ENCODE peak calls at places on chromosome 22, in six cellular contexts. C, I, N, S, G and J are unnamed samples. For H3K4me1, the result is how much of the 10 kb centered on the place peaks cover.

GRCh38 chr22:48554893-48555552 is 1272.7 kb downstream of the BRD1 start:
- DNase-seq in G (no peak), S (no peak), C (no peak), N (no peak), I (no peak), J (no peak)

GRCh38 chr22:29914991-29915390 is 32.0 kb downstream of the MTMR3 start:
- DNase-seq in S (no peak), G (no peak), N (no peak), I (no peak), C (no peak), J (no peak)

GRCh38 chr22:17814084-17814483 is 39.8 kb upstream of the BID start:
- DNase-seq in I (no peak), C (no peak), G (no peak), N (no peak), S (no peak), J (no peak)

GRCh38 chr22:29269230-29269604 is 1.1 kb downstream of the EWSR1 start:
- DNase-seq in I (peak), G (no peak), C (no peak), S (peak), N (no peak), J (no peak)

GRCh38 chr22:20807315-20807752 is 33.4 kb downstream of the SERPIND1 start:
- DNase-seq in N (peak), G (no peak), I (peak), S (no peak), C (no peak), J (no peak)

GRCh38 chr22:32712644-32713355 is 88.7 kb upstream of the TIMP3 start:
- DNase-seq in N (no peak), G (no peak), S (no peak), C (no peak), I (peak), J (no peak)

GRCh38 chr22:48350456-48350855 is 1477.2 kb downstream of the BRD1 start:
- DNase-seq in I (no peak), C (no peak), G (no peak), N (no peak), S (no peak), J (no peak)

GRCh38 chr22:19885841-19886592 is 31.3 kb upstream of the GNB1L start:
- DNase-seq in S (no peak), C (no peak), N (no peak), I (no peak), G (no peak), J (no peak)

GRCh38 chr22:27489265-27489675 is 312.3 kb downstream of the MN1 start:
- DNase-seq in C (no peak), G (no peak), I (peak), N (no peak), S (no peak), J (no peak)

GRCh38 chr22:32607086-32607485 is 132.5 kb downstream of the FBXO7 start:
- DNase-seq in G (no peak), N (no peak), S (no peak), I (no peak), C (no peak), J (no peak)

GRCh38 chr22:31646186-31647019 is 15.6 kb downstream of the PISD start:
- DNase-seq in N (no peak), I (peak), S (no peak), C (no peak), G (peak), J (no peak)

GRCh38 chr22:27335102-27335660 is 466.4 kb downstream of the MN1 start:
- DNase-seq in G (no peak), N (no peak), I (no peak), C (no peak), S (peak), J (no peak)

GRCh38 chr22:37165066-37165465 is 15.3 kb upstream of the IL2RB start:
- DNase-seq in S (no peak), I (no peak), N (no peak), G (no peak), C (no peak), J (no peak)

GRCh38 chr22:37163096-37163489 is 13.4 kb upstream of the IL2RB start:
- DNase-seq in N (no peak), C (no peak), I (no peak), S (no peak), G (no peak), J (no peak)

GRCh38 chr22:37165940-37166674 is 16.4 kb upstream of the IL2RB start:
- DNase-seq in G (no peak), I (no peak), S (no peak), C (no peak), N (no peak), J (no peak)

GRCh38 chr22:37163618-37164534 is 14.2 kb upstream of the IL2RB start:
- DNase-seq in S (no peak), N (no peak), C (no peak), G (no peak), I (no peak), J (no peak)

GRCh38 chr22:37164535-37164887 is 14.8 kb upstream of the IL2RB start:
- DNase-seq in I (no peak), C (no peak), S (no peak), N (no peak), G (no peak), J (no peak)
- H3K4me1 ChIP-seq in I (under half), C (under half), S (under half), N (under half), G (under half), J (under half)

GRCh38 chr22:44288951-44289350 is 23.8 kb downstream of the SHISAL1 start:
- DNase-seq in G (peak), S (no peak), C (no peak), N (no peak), I (no peak), J (no peak)
- H3K4me3 ChIP-seq in G (no peak), S (no peak), C (no peak), N (no peak), I (no peak), J (no peak)

GRCh38 chr22:49958462-49958921 is 2.1 kb upstream of the PIM3 start:
- DNase-seq in N (no peak), I (no peak), S (no peak), C (no peak), G (no peak), J (no peak)
- H3K4me1 ChIP-seq in N (under half), I (under half), S (under half), C (under half), G (under half), J (under half)

GRCh38 chr22:22999473-22999872 is 70.8 kb upstream of the GNAZ start:
- DNase-seq in C (no peak), S (no peak), G (no peak), N (no peak), I (no peak), J (no peak)
- H3K4me3 ChIP-seq in C (no peak), S (no peak), G (no peak), N (no peak), I (no peak), J (no peak)

DNA sequence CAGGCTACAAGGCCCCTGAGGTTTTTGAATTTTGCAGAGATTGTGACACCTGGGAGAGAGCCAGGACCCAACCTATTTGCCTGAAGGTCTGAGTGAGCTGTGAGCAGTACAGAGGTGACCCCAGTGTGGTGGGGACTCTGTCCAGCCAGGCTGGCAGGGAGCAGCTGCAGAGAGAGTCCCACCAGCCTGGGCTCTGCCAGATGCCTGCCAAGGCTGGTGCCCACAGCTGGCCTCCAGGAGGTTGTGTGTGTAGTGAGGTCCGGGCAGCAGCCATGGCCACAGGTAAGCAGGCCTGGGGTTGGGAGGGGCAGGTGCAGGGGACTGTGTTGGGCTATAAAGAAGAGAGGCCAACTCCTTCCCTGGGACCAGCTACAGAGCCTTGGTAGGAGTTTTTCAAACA is 144.8 kb downstream of the CRYBB2 start:
- DNase-seq in N (no peak), S (no peak), G (no peak), I (no peak), C (no peak), J (no peak)
- H3K4me1 ChIP-seq in N (under half), S (under half), G (under half), I (under half), C (under half), J (under half)

GRCh38 chr22:45508814-45509213 is 6.1 kb downstream of the FBLN1 start:
- DNase-seq in S (no peak), G (no peak), I (no peak), C (no peak), N (no peak), J (no peak)

GRCh38 chr22:45515678-45516077 is 13.0 kb downstream of the FBLN1 start:
- DNase-seq in G (no peak), I (no peak), C (peak), S (no peak), N (no peak), J (no peak)

GRCh38 chr22:45510376-45511232 is 7.9 kb downstream of the FBLN1 start:
- DNase-seq in S (no peak), G (no peak), I (no peak), N (no peak), C (no peak), J (no peak)

GRCh38 chr22:45511847-45512261 is 9.2 kb downstream of the FBLN1 start:
- DNase-seq in I (peak), S (peak), G (no peak), C (peak), N (no peak), J (no peak)

GRCh38 chr22:45512363-45512762 is 9.7 kb downstream of the FBLN1 start:
- DNase-seq in C (no peak), N (no peak), I (no peak), S (no peak), G (no peak), J (no peak)
- H3K4me3 ChIP-seq in C (no peak), N (no peak), I (no peak), S (no peak), G (no peak), J (no peak)

GRCh38 chr22:37167981-37168647 is 18.4 kb upstream of the IL2RB start:
- DNase-seq in I (no peak), N (no peak), G (no peak), C (no peak), S (no peak), J (no peak)
- H3K4me1 ChIP-seq in I (under half), N (under half), G (under half), C (under half), S (under half), J (under half)

GRCh38 chr22:45978275-45978713 is 1.3 kb upstream of the WNT7B start:
- DNase-seq in N (no peak), C (no peak), G (no peak), S (no peak), I (no peak), J (no peak)
- H3K4me3 ChIP-seq in N (peak), C (no peak), G (no peak), S (no peak), I (no peak), J (no peak)

GRCh38 chr22:45529097-45529496 is 26.4 kb downstream of the FBLN1 start:
- DNase-seq in G (no peak), S (no peak), C (no peak), N (no peak), I (no peak), J (no peak)
- H3K4me1 ChIP-seq in G (under half), S (under half), C (under half), N (under half), I (under half), J (under half)

GRCh38 chr22:46066691-46067090 is 83.6 kb upstream of the PPARA start:
- DNase-seq in N (no peak), S (no peak), I (no peak), C (peak), G (peak), J (no peak)

GRCh38 chr22:46068908-46069481 is 81.3 kb upstream of the PPARA start:
- DNase-seq in G (no peak), S (no peak), C (peak), N (no peak), I (peak), J (no peak)

GRCh38 chr22:46068176-46068907 is 82.0 kb upstream of the PPARA start:
- DNase-seq in I (no peak), G (no peak), N (no peak), S (no peak), C (no peak), J (no peak)

GRCh38 chr22:46065733-46066454 is 84.4 kb upstream of the PPARA start:
- DNase-seq in N (no peak), S (no peak), I (no peak), C (no peak), G (no peak), J (no peak)

DNA sequence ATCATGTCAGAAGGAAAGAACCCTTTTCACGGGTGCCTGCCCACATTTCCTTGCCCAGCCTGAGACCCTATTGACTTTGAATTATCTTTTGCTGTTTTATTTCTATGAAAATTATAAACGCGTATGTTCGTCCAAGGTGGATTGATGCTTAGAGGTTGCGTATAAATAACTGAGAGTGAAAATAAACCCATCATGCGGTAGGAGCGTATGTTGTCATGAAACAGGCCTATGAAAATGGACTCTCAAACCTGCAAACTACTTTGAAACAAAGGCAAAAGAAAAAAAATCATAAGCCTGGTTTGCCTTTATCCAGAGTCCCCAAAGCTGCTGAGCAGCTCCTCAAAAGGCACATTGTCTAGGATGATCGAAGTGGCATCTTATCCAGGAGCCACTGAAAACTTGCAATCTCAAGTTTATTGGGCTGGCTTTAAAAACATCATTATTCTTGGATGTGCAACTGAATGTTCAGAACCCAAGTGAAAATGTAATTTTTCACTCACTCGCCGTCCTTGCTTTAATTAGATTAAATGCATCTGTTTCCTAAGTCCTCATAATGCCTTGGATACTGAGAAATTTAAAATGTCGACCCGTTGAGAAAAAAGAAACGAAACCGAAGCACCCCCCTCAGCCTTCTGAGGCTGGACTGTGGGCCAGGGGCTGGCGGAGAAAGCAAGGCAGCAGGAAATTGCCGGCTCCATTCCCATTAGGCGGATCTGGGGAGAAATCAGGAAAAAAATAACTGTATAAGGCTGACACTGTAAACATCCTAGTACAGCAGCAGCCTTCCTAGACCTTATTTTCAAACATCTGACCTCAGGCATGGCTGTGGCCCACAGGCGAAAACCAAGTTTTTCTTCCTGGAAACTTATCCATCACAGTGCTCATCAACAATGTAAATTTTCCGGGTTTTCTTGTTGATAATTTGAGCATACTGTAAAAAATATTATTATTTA is 82.9 kb upstream of the PPARA start:
- DNase-seq in C (peak), S (no peak), N (no peak), I (no peak), G (no peak), J (no peak)
- H3K4me3 ChIP-seq in C (no peak), S (peak), N (no peak), I (no peak), G (peak), J (no peak)